ENCODE peak calls at places on chromosomes 2 and 18, in eight cellular contexts. L, N, R, V, G, D, F and M are unnamed samples. For H3K36me3, the result is how much of the 10 kb centered on the place peaks cover.

GRCh38 chr2:6342273-6342920 is 523.3 kb downstream of the CMPK2 start:
- DNase-seq in D (no peak), N (no peak), R (no peak), L (no peak), F (no peak), G (no peak), V (no peak), M (no peak)

GRCh38 chr18:60895181-60895580 is 438.0 kb upstream of the CDH20 start:
- DNase-seq in V (no peak), L (no peak), G (no peak), D (no peak), R (no peak), N (peak), F (no peak), M (no peak)

GRCh38 chr2:145687445-145688104 is 1167.7 kb upstream of the ZEB2 start:
- DNase-seq in L (no peak), V (no peak), D (no peak), F (no peak), G (peak), N (no peak), R (no peak), M (peak)

GRCh38 chr2:69816923-69817542 is 12.4 kb upstream of the GMCL1 start:
- DNase-seq in D (peak), G (peak), N (peak), V (peak), R (peak), L (peak), F (no peak), M (peak)

GRCh38 chr2:241775223-241776177 is 1.1 kb upstream of the GAL3ST2 start:
- DNase-seq in V (no peak), F (no peak), R (no peak), N (no peak), L (no peak), D (peak), G (no peak), M (no peak)

GRCh38 chr2:150698016-150698661 is 210.7 kb upstream of the RND3 start:
- DNase-seq in R (no peak), F (no peak), G (no peak), L (no peak), N (peak), V (no peak), D (no peak), M (no peak)

GRCh38 chr2:25817630-25818029 is 60.7 kb downstream of the ASXL2 start:
- DNase-seq in V (no peak), G (no peak), R (no peak), L (no peak), F (no peak), N (no peak), D (no peak), M (no peak)

GRCh38 chr18:389658-390357 is 110.7 kb downstream of the COLEC12 start:
- DNase-seq in F (no peak), D (no peak), V (no peak), L (no peak), N (no peak), G (peak), R (no peak), M (peak)

GRCh38 chr2:127175821-127176354 is 44.2 kb downstream of the CYP27C1 start:
- DNase-seq in F (no peak), L (no peak), G (no peak), V (no peak), R (no peak), D (peak), N (no peak), M (no peak)

GRCh38 chr2:219551863-219552381 is 8.1 kb downstream of the TMEM198 start:
- DNase-seq in N (no peak), D (no peak), G (peak), R (no peak), V (no peak), L (no peak), F (no peak), M (no peak)

GRCh38 chr2:151762694-151763093 is 28.4 kb upstream of the NEB start:
- DNase-seq in V (no peak), N (no peak), L (no peak), G (no peak), D (no peak), R (no peak), F (no peak), M (no peak)

GRCh38 chr2:127771756-127772155 is 39.2 kb downstream of the WDR33 start:
- DNase-seq in G (no peak), L (no peak), V (no peak), F (no peak), D (no peak), R (no peak), N (peak), M (no peak)

GRCh38 chr18:62716679-62717058 is 1.3 kb downstream of the PHLPP1 start:
- DNase-seq in F (peak), D (peak), N (peak), L (peak), V (peak), G (peak), R (no peak), M (peak)

GRCh38 chr2:220619525-220620267 is 952.4 kb downstream of the EPHA4 start:
- DNase-seq in R (no peak), D (no peak), N (no peak), L (no peak), V (no peak), G (no peak), F (no peak), M (peak)

GRCh38 chr2:133568172-133568571 is at the start of gene NCKAP5:
- DNase-seq in V (no peak), N (peak), L (no peak), R (peak), F (no peak), G (peak), D (no peak), M (no peak)

GRCh38 chr2:148614024-148614331 is 30.6 kb upstream of the EPC2 start:
- DNase-seq in G (peak), N (peak), L (no peak), D (no peak), V (no peak), F (no peak), R (no peak), M (peak)

GRCh38 chr18:11005528-11005927 is 143.8 kb downstream of the PIEZO2 start:
- DNase-seq in D (peak), F (peak), R (no peak), L (no peak), G (no peak), V (no peak), N (peak), M (peak)

GRCh38 chr2:183195397-183195796 is 71.2 kb downstream of the NUP35 start:
- DNase-seq in R (no peak), N (no peak), F (no peak), L (no peak), G (no peak), D (no peak), V (no peak), M (no peak)

GRCh38 chr2:183193904-183194303 is 69.7 kb downstream of the NUP35 start:
- DNase-seq in V (no peak), N (no peak), F (no peak), L (no peak), D (no peak), G (no peak), R (no peak), M (peak)

GRCh38 chr2:183192343-183192742 is 68.1 kb downstream of the NUP35 start:
- DNase-seq in F (no peak), D (no peak), N (no peak), V (no peak), L (no peak), R (no peak), G (no peak), M (no peak)

DNA sequence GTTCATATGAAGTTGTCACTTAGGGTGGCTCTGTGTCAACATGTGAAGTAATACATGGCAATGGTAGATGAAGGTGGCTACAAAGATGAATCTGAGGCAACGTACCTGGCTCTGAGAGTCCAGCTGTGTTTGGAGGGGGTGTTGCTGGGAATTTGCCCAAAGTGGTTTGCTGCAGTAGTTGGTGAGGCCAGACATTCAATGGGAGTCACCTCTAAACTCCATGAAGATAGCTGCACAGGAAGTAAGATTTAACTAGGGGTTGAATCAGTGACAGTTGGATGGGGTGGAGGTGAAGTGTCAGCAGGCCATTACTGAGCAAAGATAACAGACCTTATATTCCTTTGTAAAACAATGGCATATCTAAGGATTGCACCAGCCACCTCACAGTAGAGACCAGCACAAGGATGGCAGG is 71.8 kb downstream of the NUP35 start:
- DNase-seq in V (no peak), D (no peak), L (no peak), R (no peak), N (no peak), G (no peak), F (no peak), M (peak)
- H3K36me3 ChIP-seq in V (under half), D (under half), L (under half), R (under half), N (under half), G (under half), F (under half), M (under half)

DNA sequence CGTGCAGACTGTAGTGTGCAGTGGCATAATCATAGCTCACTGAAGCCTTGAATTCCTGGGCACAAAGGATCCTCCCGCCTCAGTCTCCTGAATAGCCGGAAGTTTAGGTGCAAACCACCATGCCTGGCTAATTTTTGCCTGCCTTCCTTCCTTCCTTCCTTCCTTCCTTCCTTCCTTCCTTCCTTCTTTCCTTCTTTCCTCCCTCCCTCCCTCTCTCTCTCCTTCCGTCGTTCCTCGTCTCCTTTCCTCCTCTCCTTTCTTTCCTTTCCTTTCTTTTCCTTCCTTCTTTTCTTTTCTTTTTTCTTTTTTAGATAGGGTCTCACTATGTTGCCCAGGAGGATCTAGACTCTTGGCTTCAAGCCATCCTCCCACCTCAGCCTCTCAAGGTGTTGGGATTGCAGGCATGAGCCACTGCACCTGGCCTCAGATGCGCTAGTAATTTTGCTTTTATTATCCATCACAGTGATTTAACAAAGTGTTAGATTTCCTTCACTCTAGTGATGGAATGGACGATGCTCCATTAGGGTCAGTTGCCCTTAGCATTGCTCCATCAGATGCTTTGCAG is 6.6 kb upstream of the ANKRD29 start:
- DNase-seq in G (no peak), L (no peak), V (no peak), N (no peak), F (no peak), R (no peak), D (peak), M (no peak)
- H3K36me3 ChIP-seq in G (under half), L (under half), V (under half), N (under half), F (under half), R (under half), D (under half), M (under half)

GRCh38 chr2:229852565-229852964 is 69.2 kb downstream of the TRIP12 start:
- DNase-seq in N (peak), R (no peak), L (no peak), G (no peak), D (no peak), V (peak), F (no peak), M (no peak)

GRCh38 chr2:229856416-229856815 is 65.4 kb downstream of the TRIP12 start:
- DNase-seq in R (no peak), V (no peak), D (no peak), L (no peak), G (no peak), N (no peak), F (no peak), M (no peak)

GRCh38 chr2:229857634-229858033 is 64.2 kb downstream of the TRIP12 start:
- DNase-seq in N (no peak), R (no peak), G (no peak), V (no peak), F (no peak), L (no peak), D (no peak), M (no peak)

GRCh38 chr2:229858351-229858750 is 63.5 kb downstream of the TRIP12 start:
- DNase-seq in R (no peak), G (no peak), L (no peak), N (no peak), V (no peak), F (no peak), D (no peak), M (no peak)

DNA sequence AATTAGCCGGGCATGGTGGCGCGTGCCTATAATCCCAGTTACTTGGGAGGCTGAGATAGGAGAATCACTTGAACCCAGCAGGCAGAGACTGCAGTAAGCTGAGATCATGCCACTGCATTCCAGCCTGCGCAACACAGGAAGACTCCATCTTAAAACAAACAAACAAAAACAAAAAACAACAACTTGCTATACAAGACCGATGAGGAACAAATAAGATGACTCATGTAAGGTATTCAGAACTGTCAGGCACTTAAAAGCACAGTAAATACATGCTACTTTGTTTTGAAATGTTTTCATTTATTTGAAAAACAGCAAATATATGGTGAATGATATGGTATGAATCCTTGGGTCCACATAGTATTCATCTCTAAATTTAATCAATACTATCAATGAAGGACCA is 66.7 kb downstream of the TRIP12 start:
- DNase-seq in G (no peak), V (no peak), F (no peak), R (no peak), N (peak), D (no peak), L (no peak), M (no peak)
- H3K36me3 ChIP-seq in G (under half), V (under half), F (under half), R (under half), N (under half), D (under half), L (under half), M (under half)

GRCh38 chr2:224538739-224539138 is 46.4 kb downstream of the CUL3 start:
- DNase-seq in R (no peak), G (no peak), N (no peak), D (no peak), V (no peak), L (no peak), F (no peak), M (no peak)

GRCh38 chr2:224532441-224532840 is 52.7 kb downstream of the CUL3 start:
- DNase-seq in F (no peak), G (no peak), R (no peak), N (no peak), D (no peak), V (no peak), L (no peak), M (no peak)

GRCh38 chr2:224532931-224533330 is 52.2 kb downstream of the CUL3 start:
- DNase-seq in R (no peak), N (no peak), L (no peak), V (no peak), F (no peak), G (no peak), D (no peak), M (no peak)
- H3K36me3 ChIP-seq in R (under half), N (under half), L (under half), V (under half), F (under half), G (under half), D (under half), M (under half)